ENCODE peak calls at places on chromosomes 11 and 22, in seven cellular contexts. One of them, this sample, is unnamed.
A peak's percentile ranks its signal among the peaks of the same experiment; 100 is the strongest.

GRCh38 chr11:50298182-50298988 is 265.7 kb downstream of the OR4C45 start:
- DNase-seq in H9: no peak
- DNase-seq in IMR-90: no peak
- DNase-seq in mesendoderm: no peak
- DNase-seq in mesenchymal stem cell: no peak
- DNase-seq in H1: no peak
- DNase-seq in trophoblast cell: peak; percentile 88
- DNase-seq in this sample: no peak

GRCh38 chr11:57787920-57788716 is 26.5 kb downstream of the CTNND1 start:
- DNase-seq in H9: peak; percentile 43
- DNase-seq in IMR-90: no peak
- DNase-seq in mesendoderm: peak; percentile 68
- DNase-seq in mesenchymal stem cell: peak; percentile 54
- DNase-seq in H1: no peak
- DNase-seq in trophoblast cell: no peak
- DNase-seq in this sample: no peak

GRCh38 chr22:49084203-49084602 is 743.5 kb downstream of the BRD1 start:
- DNase-seq in H9: peak; percentile 55
- DNase-seq in IMR-90: no peak
- DNase-seq in mesendoderm: peak; percentile 74
- DNase-seq in mesenchymal stem cell: no peak
- DNase-seq in H1: no peak
- DNase-seq in trophoblast cell: no peak
- DNase-seq in this sample: no peak

GRCh38 chr22:50027639-50028537 is 15.3 kb upstream of the IL17REL start:
- DNase-seq in H9: peak; percentile 22
- DNase-seq in IMR-90: peak; percentile 13
- DNase-seq in mesendoderm: no peak
- DNase-seq in mesenchymal stem cell: no peak
- DNase-seq in H1: no peak
- DNase-seq in trophoblast cell: peak; percentile 61
- DNase-seq in this sample: no peak

GRCh38 chr22:26785942-26786341 is 128.6 kb downstream of the MIAT start:
- DNase-seq in H9: no peak
- DNase-seq in IMR-90: no peak
- DNase-seq in mesendoderm: no peak
- DNase-seq in mesenchymal stem cell: no peak
- DNase-seq in H1: no peak
- DNase-seq in trophoblast cell: no peak
- DNase-seq in this sample: no peak

GRCh38 chr11:15969281-15969680 is 387.1 kb downstream of the SOX6 start:
- DNase-seq in H9: no peak
- DNase-seq in IMR-90: peak; percentile 93
- DNase-seq in mesendoderm: peak; percentile 68
- DNase-seq in mesenchymal stem cell: peak; percentile 89
- DNase-seq in H1: no peak
- DNase-seq in trophoblast cell: peak; percentile 24
- DNase-seq in this sample: no peak

GRCh38 chr11:124470516-124471231 is 25.2 kb upstream of the OR8B8 start:
- DNase-seq in H9: no peak
- DNase-seq in IMR-90: no peak
- DNase-seq in mesendoderm: no peak
- DNase-seq in mesenchymal stem cell: no peak
- DNase-seq in H1: no peak
- DNase-seq in trophoblast cell: no peak
- DNase-seq in this sample: no peak

GRCh38 chr11:78653294-78653909 is 78.7 kb upstream of the NARS2 start:
- DNase-seq in H9: no peak
- DNase-seq in IMR-90: no peak
- DNase-seq in mesendoderm: no peak
- DNase-seq in mesenchymal stem cell: no peak
- DNase-seq in H1: no peak
- DNase-seq in trophoblast cell: no peak
- DNase-seq in this sample: no peak

GRCh38 chr11:72642815-72643511 is 31.3 kb downstream of the PDE2A start:
- DNase-seq in H9: peak; percentile 79
- DNase-seq in IMR-90: peak; percentile 11
- DNase-seq in mesendoderm: peak; percentile 73
- DNase-seq in mesenchymal stem cell: peak; percentile 67
- DNase-seq in H1: peak; percentile 19
- DNase-seq in trophoblast cell: peak; percentile 63
- DNase-seq in this sample: peak; percentile 71

GRCh38 chr11:129998107-129998506 is 4.5 kb downstream of the PRDM10 start:
- DNase-seq in H9: no peak
- DNase-seq in IMR-90: no peak
- DNase-seq in mesendoderm: no peak
- DNase-seq in mesenchymal stem cell: no peak
- DNase-seq in H1: no peak
- DNase-seq in trophoblast cell: no peak
- DNase-seq in this sample: no peak

GRCh38 chr11:27718346-27718852 is 18.1 kb upstream of the BDNF start:
- DNase-seq in H9: peak; percentile 87
- DNase-seq in IMR-90: peak; percentile 95
- DNase-seq in mesendoderm: peak; percentile 95
- DNase-seq in mesenchymal stem cell: peak; percentile 95
- DNase-seq in H1: no peak
- DNase-seq in trophoblast cell: no peak
- DNase-seq in this sample: peak; percentile 73

GRCh38 chr22:50674606-50675552 is 2.3 kb downstream of the SHANK3 start:
- DNase-seq in H9: peak; percentile 91
- DNase-seq in IMR-90: no peak
- DNase-seq in mesendoderm: peak; percentile 89
- DNase-seq in mesenchymal stem cell: peak; percentile 32
- DNase-seq in H1: peak; percentile 57
- DNase-seq in trophoblast cell: peak; percentile 54
- DNase-seq in this sample: peak; percentile 59

GRCh38 chr11:26994579-26995210 is 783 bp downstream of the FIBIN start:
- DNase-seq in H9: peak; percentile 39
- DNase-seq in IMR-90: no peak
- DNase-seq in mesendoderm: no peak
- DNase-seq in mesenchymal stem cell: no peak
- DNase-seq in H1: no peak
- DNase-seq in trophoblast cell: no peak
- DNase-seq in this sample: no peak

GRCh38 chr11:67301313-67301921 is 1.9 kb upstream of the SSH3 start:
- DNase-seq in H9: no peak
- DNase-seq in IMR-90: no peak
- DNase-seq in mesendoderm: no peak
- DNase-seq in mesenchymal stem cell: no peak
- DNase-seq in H1: no peak
- DNase-seq in trophoblast cell: no peak
- DNase-seq in this sample: no peak

GRCh38 chr11:121649798-121650197 is 197.0 kb upstream of the SORL1-AS1 start:
- DNase-seq in H9: no peak
- DNase-seq in IMR-90: peak; percentile 41
- DNase-seq in mesendoderm: no peak
- DNase-seq in mesenchymal stem cell: peak; percentile 33
- DNase-seq in H1: no peak
- DNase-seq in trophoblast cell: no peak
- DNase-seq in this sample: no peak

GRCh38 chr11:7028141-7028540 is 7.9 kb downstream of the NLRP14 start:
- DNase-seq in H9: no peak
- DNase-seq in IMR-90: no peak
- DNase-seq in mesendoderm: no peak
- DNase-seq in mesenchymal stem cell: no peak
- DNase-seq in H1: no peak
- DNase-seq in trophoblast cell: no peak
- DNase-seq in this sample: no peak

GRCh38 chr22:19063581-19064353 is 58.4 kb downstream of the DGCR2 start:
- DNase-seq in H9: no peak
- DNase-seq in IMR-90: no peak
- DNase-seq in mesendoderm: no peak
- DNase-seq in mesenchymal stem cell: no peak
- DNase-seq in H1: no peak
- DNase-seq in trophoblast cell: no peak
- DNase-seq in this sample: no peak

GRCh38 chr22:37209140-37209845 is 3.0 kb downstream of the SSTR3 start:
- DNase-seq in H9: no peak
- DNase-seq in IMR-90: no peak
- DNase-seq in mesendoderm: no peak
- DNase-seq in mesenchymal stem cell: no peak
- DNase-seq in H1: no peak
- DNase-seq in trophoblast cell: no peak
- DNase-seq in this sample: no peak

GRCh38 chr11:124736738-124737137 is 3.0 kb upstream of the NRGN start:
- DNase-seq in H9: no peak
- DNase-seq in IMR-90: no peak
- DNase-seq in mesendoderm: no peak
- DNase-seq in mesenchymal stem cell: no peak
- DNase-seq in H1: no peak
- DNase-seq in trophoblast cell: no peak
- DNase-seq in this sample: no peak

DNA sequence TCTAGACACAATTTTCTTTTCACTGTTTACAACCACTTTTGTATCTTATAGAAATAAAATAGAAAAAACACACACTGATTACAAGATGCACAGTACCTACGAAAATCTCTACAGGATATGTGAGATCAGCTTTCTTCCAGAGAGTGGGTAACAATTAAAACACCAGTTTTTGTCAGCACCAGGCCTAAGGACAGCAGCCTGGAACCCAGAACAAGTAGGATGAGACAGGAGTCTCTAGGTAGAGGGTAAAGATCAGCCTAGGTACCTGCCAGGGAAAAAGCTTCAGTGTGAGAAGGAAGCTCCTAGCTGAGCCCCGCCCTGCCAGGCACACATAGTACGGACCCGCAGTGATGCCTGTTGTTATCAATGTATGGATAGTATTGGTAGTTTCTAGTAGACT is 61.9 kb downstream of the KIRREL3 start:
- DNase-seq in H9: no peak
- DNase-seq in IMR-90: no peak
- DNase-seq in mesendoderm: no peak
- DNase-seq in mesenchymal stem cell: no peak
- DNase-seq in H1: no peak
- DNase-seq in trophoblast cell: no peak
- DNase-seq in this sample: no peak
- H4K8ac ChIP-seq in H9: no peak overlapping the region
- H4K8ac ChIP-seq in IMR-90: no peak overlapping the region
- H4K8ac ChIP-seq in mesendoderm: no peak overlapping the region
- H4K8ac ChIP-seq in mesenchymal stem cell: no peak overlapping the region
- H4K8ac ChIP-seq in H1: no peak overlapping the region
- H4K8ac ChIP-seq in trophoblast cell: no peak overlapping the region
- H4K8ac ChIP-seq in this sample: no peak overlapping the region

GRCh38 chr11:91639359-91639758 is 585.3 kb upstream of the FAT3 start:
- DNase-seq in H9: no peak
- DNase-seq in IMR-90: no peak
- DNase-seq in mesendoderm: no peak
- DNase-seq in mesenchymal stem cell: no peak
- DNase-seq in H1: no peak
- DNase-seq in trophoblast cell: no peak
- DNase-seq in this sample: no peak

DNA sequence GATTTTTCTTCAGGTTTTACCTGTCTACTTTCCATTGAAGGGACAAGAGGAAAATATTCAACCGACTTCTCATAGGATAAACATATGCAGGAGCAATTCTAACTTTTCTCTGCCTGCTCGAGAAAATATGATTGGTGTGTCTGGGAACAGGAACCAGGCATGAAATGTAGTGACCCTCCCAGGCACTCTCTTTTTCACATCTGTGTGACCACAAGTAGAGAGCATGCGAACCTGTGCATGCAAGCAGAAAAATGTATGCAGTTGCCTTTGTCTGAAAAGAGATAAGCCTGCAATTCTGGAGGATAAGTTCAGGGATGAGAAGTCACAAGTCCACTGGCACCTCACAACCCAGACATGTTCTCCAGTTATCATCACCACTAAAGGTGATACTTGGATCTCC is 583.5 kb upstream of the FAT3 start:
- DNase-seq in H9: no peak
- DNase-seq in IMR-90: no peak
- DNase-seq in mesendoderm: no peak
- DNase-seq in mesenchymal stem cell: no peak
- DNase-seq in H1: no peak
- DNase-seq in trophoblast cell: no peak
- DNase-seq in this sample: no peak
- H4K8ac ChIP-seq in H9: no peak overlapping the region
- H4K8ac ChIP-seq in IMR-90: no peak overlapping the region
- H4K8ac ChIP-seq in mesendoderm: no peak overlapping the region
- H4K8ac ChIP-seq in mesenchymal stem cell: no peak overlapping the region
- H4K8ac ChIP-seq in H1: no peak overlapping the region
- H4K8ac ChIP-seq in trophoblast cell: no peak overlapping the region
- H4K8ac ChIP-seq in this sample: no peak overlapping the region

GRCh38 chr11:117930208-117930570 is 987 bp upstream of the TMPRSS13 start:
- DNase-seq in H9: no peak
- DNase-seq in IMR-90: no peak
- DNase-seq in mesendoderm: no peak
- DNase-seq in mesenchymal stem cell: no peak
- DNase-seq in H1: no peak
- DNase-seq in trophoblast cell: peak; percentile 37
- DNase-seq in this sample: no peak

GRCh38 chr11:117928818-117929567 is at the start of gene TMPRSS13:
- DNase-seq in H9: peak; percentile 67
- DNase-seq in IMR-90: no peak
- DNase-seq in mesendoderm: peak; percentile 93
- DNase-seq in mesenchymal stem cell: no peak
- DNase-seq in H1: no peak
- DNase-seq in trophoblast cell: peak; percentile 90
- DNase-seq in this sample: no peak

GRCh38 chr11:117930668-117931330 is 1.6 kb upstream of the TMPRSS13 start:
- DNase-seq in H9: no peak
- DNase-seq in IMR-90: no peak
- DNase-seq in mesendoderm: no peak
- DNase-seq in mesenchymal stem cell: no peak
- DNase-seq in H1: no peak
- DNase-seq in trophoblast cell: no peak
- DNase-seq in this sample: no peak

GRCh38 chr11:117931331-117931950 is 2.2 kb upstream of the TMPRSS13 start:
- DNase-seq in H9: no peak
- DNase-seq in IMR-90: no peak
- DNase-seq in mesendoderm: no peak
- DNase-seq in mesenchymal stem cell: no peak
- DNase-seq in H1: no peak
- DNase-seq in trophoblast cell: no peak
- DNase-seq in this sample: no peak

DNA sequence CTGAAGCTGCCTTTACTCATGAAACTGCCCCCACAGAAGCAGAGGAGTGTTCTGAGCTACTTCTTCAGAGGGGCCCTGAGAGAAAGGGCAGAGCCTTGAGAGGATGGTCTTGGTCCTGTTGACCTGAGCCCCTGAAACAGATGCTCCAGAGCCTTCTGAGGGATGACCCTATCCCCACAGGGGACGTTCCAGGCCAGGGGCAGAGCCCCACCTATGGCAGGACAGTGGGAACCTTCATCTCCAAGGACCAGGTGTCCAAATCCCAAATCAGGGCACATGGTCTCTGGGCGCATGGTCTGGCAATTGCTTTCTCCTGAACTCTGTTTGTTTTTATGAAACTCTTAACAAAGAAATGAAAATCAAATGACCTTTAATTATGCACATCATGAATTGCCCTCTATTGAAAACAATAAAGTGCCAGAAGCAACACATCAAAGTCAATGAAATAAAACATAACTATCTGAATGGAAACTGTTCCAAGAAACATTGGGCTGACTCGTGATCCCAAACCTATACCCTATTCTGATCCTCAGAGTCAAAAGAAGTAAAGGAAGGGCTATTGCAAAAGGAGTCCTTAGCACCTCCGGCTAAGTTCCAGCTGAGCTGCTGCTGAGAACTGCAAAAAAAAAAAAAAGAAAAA is 486 bp upstream of the TMPRSS13 start:
- DNase-seq in H9: no peak
- DNase-seq in IMR-90: no peak
- DNase-seq in mesendoderm: peak; percentile 37
- DNase-seq in mesenchymal stem cell: no peak
- DNase-seq in H1: no peak
- DNase-seq in trophoblast cell: no peak
- DNase-seq in this sample: no peak
- H4K8ac ChIP-seq in H9: no peak overlapping the region
- H4K8ac ChIP-seq in IMR-90: no peak overlapping the region
- H4K8ac ChIP-seq in mesendoderm: no peak overlapping the region
- H4K8ac ChIP-seq in mesenchymal stem cell: no peak overlapping the region
- H4K8ac ChIP-seq in H1: no peak overlapping the region
- H4K8ac ChIP-seq in trophoblast cell: peak overlapping the region; percentile 7
- H4K8ac ChIP-seq in this sample: no peak overlapping the region

GRCh38 chr11:65776710-65777141 is 4.0 kb downstream of the AP5B1 start:
- DNase-seq in H9: no peak
- DNase-seq in IMR-90: no peak
- DNase-seq in mesendoderm: no peak
- DNase-seq in mesenchymal stem cell: no peak
- DNase-seq in H1: no peak
- DNase-seq in trophoblast cell: peak; percentile 74
- DNase-seq in this sample: no peak
- H4K8ac ChIP-seq in H9: no peak overlapping the region
- H4K8ac ChIP-seq in IMR-90: no peak overlapping the region
- H4K8ac ChIP-seq in mesendoderm: no peak overlapping the region
- H4K8ac ChIP-seq in mesenchymal stem cell: no peak overlapping the region
- H4K8ac ChIP-seq in H1: no peak overlapping the region
- H4K8ac ChIP-seq in trophoblast cell: peak overlapping the region; percentile 36
- H4K8ac ChIP-seq in this sample: no peak overlapping the region

This sample was measured in neuronal stem cell.